ENCODE peak calls at places on chromosomes 12 and 14, in ten cellular contexts. J is hepatocyte, D is fibroblast of lung, W is IMR-90, P is endothelial cell of umbilical vein, N is PC-9, O is neuronal stem cell, F is H1, Y is H9, A is GM12878. R is an unnamed sample.
A peak's percentile ranks its signal among the peaks of the same experiment; 100 is the strongest.

GRCh38 chr14:42224053-42224888 is 617.6 kb downstream of the LRFN5 start:
- DNase-seq in W (peak; percentile 68), Y (peak; percentile 61), O (peak; percentile 68), P (peak; percentile 47), A (peak; percentile 5), F (peak; percentile 86), N (peak; percentile 63), D (peak; percentile 86), J (peak; percentile 80), R (peak; percentile 81)

GRCh38 chr14:79411403-79412174 is 799.7 kb downstream of the DIO2 start:
- DNase-seq in J (no peak), N (no peak), W (peak; percentile 66), Y (no peak), A (no peak), D (no peak), F (no peak), P (peak; percentile 15), O (no peak), R (no peak)

GRCh38 chr12:74254784-74255183 is 282.9 kb upstream of the ATXN7L3B start:
- DNase-seq in O (no peak), A (no peak), Y (no peak), W (no peak), D (no peak), P (no peak), F (no peak), J (no peak), N (no peak), R (no peak)

GRCh38 chr12:117052386-117053049 is 46.7 kb downstream of the TESC start:
- DNase-seq in Y (no peak), N (no peak), W (no peak), A (no peak), J (no peak), P (no peak), F (no peak), O (no peak), D (no peak), R (no peak)

GRCh38 chr12:132393991-132394949 is 64.9 kb upstream of the GALNT9 start:
- DNase-seq in W (no peak), O (no peak), P (no peak), D (no peak), F (no peak), J (no peak), A (no peak), Y (no peak), N (peak; percentile 35), R (peak; percentile 48)

GRCh38 chr12:122099856-122100255 is 21.3 kb downstream of the MLXIP start:
- DNase-seq in F (no peak), O (no peak), J (no peak), P (no peak), Y (no peak), A (no peak), D (no peak), W (no peak), N (no peak), R (no peak)

GRCh38 chr12:1504304-1505150 is 89.9 kb downstream of the FBXL14 start:
- DNase-seq in A (no peak), F (peak; percentile 22), W (no peak), J (no peak), P (no peak), Y (peak; percentile 22), N (no peak), D (no peak), O (no peak), R (no peak)

GRCh38 chr14:49505026-49505766 is 81.0 kb downstream of the RPS29 start:
- DNase-seq in O (no peak), A (no peak), D (no peak), W (peak; percentile 1), J (peak; percentile 57), F (no peak), N (peak; percentile 77), Y (no peak), P (no peak), R (no peak)

GRCh38 chr12:129097451-129097850 is 244.2 kb downstream of the GLT1D1 start:
- DNase-seq in Y (no peak), N (no peak), P (no peak), D (no peak), O (no peak), F (no peak), W (no peak), A (no peak), J (no peak), R (no peak)

GRCh38 chr14:75854247-75854799 is 127.5 kb downstream of the TGFB3 start:
- DNase-seq in W (no peak), Y (no peak), A (no peak), O (no peak), P (no peak), F (no peak), J (no peak), N (no peak), D (peak; percentile 81), R (peak; percentile 16)

GRCh38 chr14:93832665-93833064 is 44.4 kb upstream of the PRIMA1 start:
- DNase-seq in D (no peak), N (no peak), Y (no peak), F (no peak), P (no peak), J (peak; percentile 50), A (no peak), O (no peak), W (no peak), R (no peak)

GRCh38 chr12:65372574-65372973 is 94.1 kb downstream of the MSRB3 start:
- DNase-seq in O (no peak), W (peak; percentile 68), Y (no peak), A (no peak), N (no peak), F (no peak), J (no peak), D (peak; percentile 35), P (no peak), R (no peak)

GRCh38 chr14:100423421-100424010 is 100.4 kb downstream of the SLC25A47 start:
- DNase-seq in N (no peak), J (no peak), P (no peak), A (no peak), Y (no peak), O (no peak), D (no peak), W (no peak), F (no peak), R (no peak)

GRCh38 chr14:94974422-94974821 is 182.9 kb downstream of the DICER1 start:
- DNase-seq in A (no peak), P (no peak), Y (no peak), F (no peak), O (no peak), J (no peak), W (no peak), D (no peak), N (no peak), R (no peak)

GRCh38 chr14:94975366-94975765 is 182.0 kb downstream of the DICER1 start:
- DNase-seq in P (peak; percentile 2), F (no peak), W (no peak), N (no peak), O (no peak), D (no peak), Y (no peak), A (no peak), J (no peak), R (no peak)

GRCh38 chr14:94974893-94975292 is 182.4 kb downstream of the DICER1 start:
- DNase-seq in F (no peak), P (no peak), O (no peak), W (no peak), J (no peak), A (no peak), Y (no peak), D (no peak), N (no peak), R (no peak)

GRCh38 chr14:94971750-94972149 is 185.6 kb downstream of the DICER1 start:
- DNase-seq in D (no peak), P (no peak), F (no peak), O (no peak), Y (no peak), A (no peak), J (peak; percentile 26), W (no peak), N (no peak), R (peak; percentile 13)

GRCh38 chr14:94977016-94977415 is 180.3 kb downstream of the DICER1 start:
- DNase-seq in O (no peak), F (no peak), W (no peak), N (no peak), J (no peak), Y (no peak), A (no peak), D (no peak), P (no peak), R (no peak)
- H3K4me1 ChIP-seq in O (no peaks in the 10 kb centered on the region), F (no peaks in the 10 kb centered on the region), W (no peaks in the 10 kb centered on the region), N (no peaks in the 10 kb centered on the region), J (peaks cover 5% of the 10 kb centered on the region), Y (no peaks in the 10 kb centered on the region), A (no peaks in the 10 kb centered on the region), D (no peaks in the 10 kb centered on the region), P (no peaks in the 10 kb centered on the region), R (no peaks in the 10 kb centered on the region)

GRCh38 chr14:59028476-59029202 is 159.8 kb upstream of the DAAM1 start:
- DNase-seq in J (peak; percentile 84), O (peak; percentile 61), Y (peak; percentile 63), N (peak; percentile 56), F (peak; percentile 62), A (peak; percentile 31), D (peak; percentile 96), W (peak; percentile 97), P (peak; percentile 66), R (peak; percentile 95)
- H2AFZ ChIP-seq in J (peak overlapping the region; percentile 36), O (peak overlapping the region; percentile 72), Y (no peak overlapping the region), N (no peak overlapping the region), F (peak overlapping the region; percentile 80), A (peak overlapping the region; percentile 74), D (peak overlapping the region; percentile 14), W (peak overlapping the region; percentile 9), P (peak overlapping the region; percentile 35), R (peak overlapping the region; percentile 43)

DNA sequence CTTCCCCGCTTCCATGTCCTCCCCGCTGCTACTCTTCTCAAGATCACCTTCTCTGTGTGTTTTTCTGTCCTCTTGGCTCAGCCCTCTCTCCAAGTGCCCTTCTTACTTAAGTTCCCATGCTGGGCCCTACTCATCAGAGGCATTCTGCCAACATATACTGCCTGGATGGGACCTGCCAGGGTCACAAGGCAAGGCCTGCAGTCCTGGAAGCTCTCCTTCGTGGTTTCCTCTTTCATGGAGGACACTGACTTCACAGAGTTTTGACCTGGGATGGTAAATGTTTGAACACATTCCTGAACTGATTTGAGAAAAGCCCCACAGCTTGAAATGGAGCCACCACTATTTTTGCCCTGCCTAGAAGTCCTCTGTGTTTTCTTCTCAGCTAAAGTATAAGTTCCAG is 140.9 kb downstream of the TMEM30B start:
- DNase-seq in N (no peak), P (no peak), O (no peak), D (no peak), F (no peak), A (no peak), W (peak; percentile 37), J (no peak), Y (no peak), R (peak; percentile 15)
- H3K9me3 ChIP-seq in N (peaks cover 14% of the 10 kb centered on the region), P (no peaks in the 10 kb centered on the region), O (peaks cover 17% of the 10 kb centered on the region), D (no peaks in the 10 kb centered on the region), F (peaks cover 43% of the 10 kb centered on the region), A (no peaks in the 10 kb centered on the region), W (peaks cover 2% of the 10 kb centered on the region), J (no peaks in the 10 kb centered on the region), Y (peaks cover 17% of the 10 kb centered on the region), R (no peaks in the 10 kb centered on the region)

DNA sequence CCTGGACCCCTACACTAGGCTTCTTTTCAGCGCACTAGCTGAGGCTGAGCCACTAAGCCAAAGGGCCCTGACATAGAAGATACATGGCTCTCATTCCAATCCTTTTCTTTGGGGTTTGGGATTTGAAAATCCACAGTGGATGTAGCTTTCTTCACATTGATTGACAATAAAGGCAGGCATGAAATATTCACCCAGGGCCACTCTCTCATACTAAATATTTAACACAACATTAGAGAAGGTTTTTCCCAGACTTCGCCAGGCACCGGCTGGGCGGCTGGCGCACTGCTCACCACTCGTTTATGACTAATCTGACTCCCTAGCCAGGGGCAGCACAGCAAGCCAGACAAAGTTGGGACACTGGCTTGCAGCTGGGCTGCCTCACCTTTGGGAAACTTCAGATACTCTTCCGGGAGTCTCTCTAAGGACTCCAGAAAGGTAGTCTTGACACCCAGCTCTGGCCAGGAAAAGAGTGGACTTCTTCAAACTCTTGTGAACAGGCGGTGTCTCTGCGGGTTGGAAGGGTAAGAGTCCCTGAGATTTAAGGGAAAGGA is 699 bp upstream of the HOXC11 start:
- DNase-seq in A (no peak), W (no peak), N (peak; percentile 47), J (no peak), O (no peak), F (no peak), Y (no peak), D (no peak), P (no peak), R (peak; percentile 70)
- H3K4me1 ChIP-seq in A (no peaks in the 10 kb centered on the region), W (peaks cover 2% of the 10 kb centered on the region), N (peaks cover 7% of the 10 kb centered on the region), J (peaks cover 21% of the 10 kb centered on the region), O (no peaks in the 10 kb centered on the region), F (peaks cover 2% of the 10 kb centered on the region), Y (no peaks in the 10 kb centered on the region), D (no peaks in the 10 kb centered on the region), P (no peaks in the 10 kb centered on the region), R (no peaks in the 10 kb centered on the region)